ENCODE peak calls at places on chromosomes 3 and 15, in ten cellular contexts. U, H, A, G, V, B, I, N, J and C are unnamed samples.

GRCh38 chr3:132245547-132245946 is 71.7 kb upstream of the ACP3 start:
- DNase-seq in U (no peak), H (no peak), A (no peak), G (no peak), V (no peak), B (peak), I (no peak), N (no peak), J (peak), C (no peak)

GRCh38 chr3:183265713-183266417 is 12.8 kb downstream of the B3GNT5 start:
- DNase-seq in U (no peak), H (no peak), A (no peak), G (no peak), V (no peak), B (peak), I (peak), N (peak), J (no peak), C (peak)

GRCh38 chr3:5568451-5568850 is 380.9 kb downstream of the EDEM1 start:
- DNase-seq in U (no peak), H (peak), A (no peak), G (no peak), V (peak), B (no peak), I (no peak), N (peak), J (no peak), C (no peak)

GRCh38 chr15:51163843-51164242 is 69.1 kb upstream of the TNFAIP8L3 start:
- DNase-seq in U (no peak), H (no peak), A (no peak), G (no peak), V (no peak), B (no peak), I (no peak), N (peak), J (no peak), C (no peak)

GRCh38 chr3:133294253-133294652 is 105.6 kb upstream of the BFSP2 start:
- DNase-seq in U (no peak), H (no peak), A (no peak), G (no peak), V (no peak), B (no peak), I (no peak), N (no peak), J (no peak), C (no peak)

GRCh38 chr15:50687302-50687902 is 805 bp upstream of the TRPM7 start:
- DNase-seq in U (no peak), H (no peak), A (no peak), G (no peak), V (no peak), B (no peak), I (no peak), N (no peak), J (no peak), C (no peak)

GRCh38 chr15:32134777-32135307 is 104.5 kb downstream of the CHRNA7 start:
- DNase-seq in U (no peak), H (no peak), A (no peak), G (no peak), V (no peak), B (no peak), I (no peak), N (no peak), J (no peak), C (no peak)

GRCh38 chr3:170055209-170055608 is 17.4 kb downstream of the GPR160 start:
- DNase-seq in U (no peak), H (peak), A (no peak), G (no peak), V (no peak), B (no peak), I (peak), N (no peak), J (no peak), C (peak)

GRCh38 chr3:69020424-69020823 is 6.9 kb upstream of the EOGT start:
- DNase-seq in U (no peak), H (peak), A (no peak), G (no peak), V (no peak), B (no peak), I (no peak), N (no peak), J (no peak), C (no peak)

GRCh38 chr3:66480666-66481065 is 20.2 kb downstream of the LRIG1 start:
- DNase-seq in U (no peak), H (peak), A (peak), G (no peak), V (no peak), B (no peak), I (no peak), N (no peak), J (no peak), C (peak)

GRCh38 chr3:114319453-114319852 is 25.6 kb downstream of the TIGIT start:
- DNase-seq in U (no peak), H (no peak), A (no peak), G (peak), V (no peak), B (peak), I (peak), N (peak), J (no peak), C (no peak)

GRCh38 chr15:78000089-78000926 is 77.2 kb downstream of the TBC1D2B start:
- DNase-seq in U (no peak), H (peak), A (peak), G (no peak), V (peak), B (peak), I (peak), N (peak), J (no peak), C (peak)
- TF ChIP-seq CTCF in U (peak), H (peak), A (peak), G (peak), V (peak), B (peak), I (peak), N (peak), J (peak), C (peak)

DNA sequence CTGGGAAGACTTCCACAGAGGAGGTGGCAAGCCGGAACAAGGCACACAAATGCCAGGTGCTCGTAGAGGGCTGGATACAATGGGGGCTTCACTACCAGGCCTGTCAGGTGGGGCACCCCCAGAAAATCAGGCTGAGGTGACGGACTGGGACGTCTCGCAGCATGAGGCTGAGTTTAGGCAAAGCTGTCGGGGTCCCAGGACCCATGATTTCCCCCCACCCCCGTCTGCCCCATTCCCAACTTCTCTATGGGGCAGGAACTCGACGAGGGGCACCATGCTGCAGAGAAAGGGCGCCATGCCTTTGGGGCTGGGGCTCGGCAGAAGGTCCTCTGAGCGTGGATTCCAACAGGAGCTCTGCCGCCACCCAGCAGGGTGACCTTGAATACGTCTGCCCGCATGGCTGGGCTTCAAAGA is 65.7 kb upstream of the HES1 start:
- DNase-seq in U (no peak), H (no peak), A (no peak), G (no peak), V (no peak), B (no peak), I (no peak), N (peak), J (no peak), C (no peak)
- TF ChIP-seq CTCF in U (no peak), H (no peak), A (no peak), G (no peak), V (no peak), B (no peak), I (no peak), N (no peak), J (peak), C (no peak)

GRCh38 chr3:102691507-102691906 is 256.7 kb downstream of the ZPLD1 start:
- DNase-seq in U (no peak), H (no peak), A (no peak), G (no peak), V (no peak), B (no peak), I (no peak), N (no peak), J (no peak), C (no peak)

GRCh38 chr3:102682761-102683160 is 247.9 kb downstream of the ZPLD1 start:
- DNase-seq in U (no peak), H (no peak), A (no peak), G (no peak), V (no peak), B (no peak), I (no peak), N (no peak), J (no peak), C (no peak)

GRCh38 chr3:102687851-102688555 is 253.2 kb downstream of the ZPLD1 start:
- DNase-seq in U (no peak), H (no peak), A (no peak), G (no peak), V (no peak), B (no peak), I (no peak), N (peak), J (no peak), C (no peak)

GRCh38 chr3:102688556-102688930 is 253.7 kb downstream of the ZPLD1 start:
- DNase-seq in U (no peak), H (no peak), A (no peak), G (no peak), V (no peak), B (no peak), I (no peak), N (no peak), J (no peak), C (no peak)

DNA sequence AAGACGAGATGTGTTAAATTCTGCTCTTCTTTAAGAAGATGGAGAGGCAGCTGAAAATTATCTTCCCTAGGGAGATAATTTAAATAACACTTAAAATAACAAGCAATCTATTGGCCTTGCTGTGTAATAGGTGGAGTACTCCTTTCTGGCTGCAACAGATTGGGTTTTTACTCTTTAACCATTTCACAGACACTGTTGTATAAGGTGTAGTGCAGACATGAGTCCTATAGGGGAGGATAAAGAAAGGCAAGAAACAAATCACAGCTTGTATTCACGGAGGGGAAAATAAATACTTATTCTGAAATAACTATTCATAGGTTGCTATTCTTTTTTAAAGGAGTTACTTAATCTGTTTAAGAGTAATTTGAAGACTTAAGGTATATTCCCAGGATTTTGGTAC is 252.0 kb downstream of the ZPLD1 start:
- DNase-seq in U (no peak), H (no peak), A (no peak), G (no peak), V (no peak), B (no peak), I (no peak), N (peak), J (no peak), C (no peak)
- TF ChIP-seq CTCF in U (no peak), H (no peak), A (no peak), G (no peak), V (no peak), B (no peak), I (no peak), N (no peak), J (no peak), C (no peak)

DNA sequence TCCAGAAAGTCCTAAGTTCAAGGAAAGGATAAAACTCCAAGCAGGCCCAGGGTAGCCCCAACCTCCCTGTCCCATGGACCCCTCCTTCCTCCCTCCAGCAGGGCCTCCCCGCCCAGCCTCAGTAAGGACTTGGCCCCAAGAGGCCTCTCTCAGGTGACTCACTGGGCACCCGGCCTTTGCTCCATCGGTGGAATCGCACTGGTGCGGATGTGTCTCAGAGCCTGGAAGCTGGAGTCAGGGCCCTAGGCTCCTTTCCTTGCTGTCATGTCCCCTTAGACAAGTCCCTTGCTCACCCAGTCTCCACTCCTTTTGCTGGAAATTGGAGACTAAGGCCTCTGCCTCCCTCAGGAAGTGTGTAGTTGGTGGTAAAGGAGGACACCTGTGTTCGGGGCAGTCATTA is 114.4 kb upstream of the RNF7 start:
- DNase-seq in U (no peak), H (no peak), A (no peak), G (no peak), V (no peak), B (no peak), I (no peak), N (no peak), J (no peak), C (no peak)
- TF ChIP-seq CTCF in U (no peak), H (no peak), A (no peak), G (no peak), V (no peak), B (no peak), I (no peak), N (no peak), J (no peak), C (no peak)

DNA sequence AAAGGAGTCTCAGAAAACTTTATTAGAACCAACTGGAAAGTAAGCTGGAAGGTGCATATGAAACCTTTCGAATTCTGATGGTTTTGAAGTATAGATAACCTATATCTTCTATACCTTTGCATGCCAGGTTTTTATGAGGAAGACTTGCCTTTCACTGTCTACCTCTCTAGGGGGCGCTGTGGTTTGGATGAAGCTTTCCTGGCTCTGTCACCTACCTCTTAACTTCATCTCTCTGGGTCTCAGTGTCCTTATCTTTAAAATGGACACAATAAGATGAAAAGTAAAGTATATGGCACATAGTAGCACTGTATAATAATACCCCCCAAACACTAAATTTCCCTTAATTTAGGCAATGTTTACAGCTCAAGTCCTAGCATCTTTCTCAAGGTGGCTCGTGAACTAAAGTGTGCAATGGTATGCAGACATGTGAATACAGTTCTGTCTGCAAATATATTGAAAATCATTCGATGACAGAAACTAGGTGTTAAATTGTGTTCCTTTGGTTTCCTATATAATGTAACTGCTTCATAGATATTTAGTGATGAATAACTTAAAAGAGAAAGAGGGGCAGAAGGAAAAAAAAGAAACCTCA is 314.3 kb downstream of the CHST2 start:
- DNase-seq in U (no peak), H (peak), A (no peak), G (no peak), V (no peak), B (no peak), I (no peak), N (peak), J (no peak), C (peak)
- TF ChIP-seq CTCF in U (no peak), H (peak), A (peak), G (peak), V (peak), B (peak), I (peak), N (peak), J (peak), C (peak)

DNA sequence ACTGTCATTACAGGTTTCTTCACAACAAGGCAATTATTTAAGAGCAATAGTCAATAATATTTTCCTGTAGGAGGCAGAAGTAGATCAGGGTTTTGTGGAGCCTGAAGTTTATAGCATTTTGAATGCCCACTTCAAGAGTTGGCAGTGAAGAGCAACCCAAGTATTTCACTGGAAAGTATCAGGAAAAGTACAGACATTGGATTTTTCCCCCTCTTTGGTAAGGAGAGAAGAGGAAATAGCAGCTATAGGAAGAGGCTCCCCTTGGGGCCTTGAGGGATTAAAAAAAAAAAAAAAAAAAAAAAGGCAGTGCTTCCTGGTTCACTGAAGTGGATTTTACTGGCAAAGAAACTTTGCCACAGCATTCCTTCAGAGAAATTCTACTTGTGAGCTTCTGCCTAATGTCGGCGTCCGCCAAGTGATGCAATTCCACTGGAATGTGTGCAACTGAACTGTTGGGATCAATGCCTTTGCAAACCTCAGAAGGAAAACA is 5.7 kb upstream of the CNTN6 start:
- DNase-seq in U (peak), H (no peak), A (no peak), G (peak), V (no peak), B (no peak), I (peak), N (peak), J (peak), C (no peak)
- TF ChIP-seq CTCF in U (peak), H (no peak), A (no peak), G (peak), V (no peak), B (no peak), I (no peak), N (peak), J (peak), C (no peak)

GRCh38 chr3:186618318-186618938 is 5.6 kb downstream of the AHSG start:
- DNase-seq in U (no peak), H (no peak), A (no peak), G (no peak), V (no peak), B (no peak), I (no peak), N (no peak), J (no peak), C (no peak)
- TF ChIP-seq CTCF in U (no peak), H (no peak), A (no peak), G (no peak), V (no peak), B (no peak), I (no peak), N (no peak), J (no peak), C (no peak)

GRCh38 chr3:123071581-123071980 is 4.8 kb downstream of the PDIA5 start:
- DNase-seq in U (no peak), H (no peak), A (no peak), G (no peak), V (no peak), B (no peak), I (no peak), N (no peak), J (no peak), C (no peak)
- TF ChIP-seq CTCF in U (no peak), H (no peak), A (no peak), G (no peak), V (no peak), B (no peak), I (no peak), N (no peak), J (no peak), C (no peak)

DNA sequence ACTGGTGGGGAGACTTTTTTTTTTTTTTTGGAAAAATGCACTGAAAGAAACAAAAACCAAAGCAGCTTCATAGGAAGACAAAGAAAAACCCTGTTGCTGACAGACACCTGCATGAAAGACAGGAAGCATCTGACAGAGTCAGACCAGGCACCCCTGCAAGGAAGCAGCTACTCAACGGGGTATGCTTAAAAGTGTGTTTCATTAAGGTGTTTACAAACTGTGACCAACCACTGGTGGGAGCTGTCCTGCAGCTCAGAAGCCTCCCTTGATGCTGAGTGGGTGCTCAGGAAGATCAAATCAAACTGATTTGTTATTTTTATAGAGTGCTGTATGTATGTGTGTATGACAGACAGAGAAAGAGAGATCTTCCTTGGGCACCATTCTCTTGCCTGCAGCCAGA is 34.7 kb upstream of the AGBL1 start:
- DNase-seq in U (no peak), H (peak), A (no peak), G (no peak), V (no peak), B (no peak), I (no peak), N (peak), J (no peak), C (peak)
- TF ChIP-seq CTCF in U (no peak), H (peak), A (no peak), G (no peak), V (no peak), B (no peak), I (no peak), N (peak), J (no peak), C (no peak)